ENCODE peak calls at places on chromosomes 1 and 21, in six cellular contexts. One of them, this sample, is unnamed.

GRCh38 chr1:69305621-69306020 is 262.1 kb upstream of the LRRC7 start:
- DNase-seq in HepG2: peak; percentile 2
- DNase-seq in K562: peak; percentile 39
- DNase-seq in H1: no peak
- DNase-seq in SK-N-SH: no peak
- DNase-seq in GM12878: no peak
- DNase-seq in this sample: no peak

GRCh38 chr1:2953688-2954285 is 67.5 kb upstream of the ACTRT2 start:
- DNase-seq in H1: no peak
- DNase-seq in GM12878: no peak
- DNase-seq in SK-N-SH: no peak
- DNase-seq in HepG2: no peak
- DNase-seq in K562: no peak
- DNase-seq in this sample: no peak

GRCh38 chr1:6097824-6098223 is 52.1 kb downstream of the KCNAB2 start:
- DNase-seq in K562: no peak
- DNase-seq in GM12878: no peak
- DNase-seq in H1: no peak
- DNase-seq in HepG2: no peak
- DNase-seq in SK-N-SH: no peak
- DNase-seq in this sample: no peak

GRCh38 chr21:37551406-37552355 is 185.1 kb downstream of the DYRK1A start:
- DNase-seq in H1: no peak
- DNase-seq in K562: no peak
- DNase-seq in GM12878: no peak
- DNase-seq in SK-N-SH: no peak
- DNase-seq in HepG2: peak; percentile 53
- DNase-seq in this sample: no peak

GRCh38 chr1:22018583-22019559 is 17.4 kb downstream of the CELA3A start:
- DNase-seq in GM12878: peak; percentile 80
- DNase-seq in HepG2: no peak
- DNase-seq in SK-N-SH: no peak
- DNase-seq in K562: peak; percentile 86
- DNase-seq in H1: no peak
- DNase-seq in this sample: peak; percentile 89

GRCh38 chr1:92985101-92985500 is 23.8 kb upstream of the DIPK1A start:
- DNase-seq in SK-N-SH: no peak
- DNase-seq in HepG2: no peak
- DNase-seq in H1: no peak
- DNase-seq in K562: no peak
- DNase-seq in GM12878: no peak
- DNase-seq in this sample: no peak

GRCh38 chr21:42038826-42039425 is 28.8 kb upstream of the ZBTB21 start:
- DNase-seq in SK-N-SH: no peak
- DNase-seq in HepG2: no peak
- DNase-seq in GM12878: no peak
- DNase-seq in K562: no peak
- DNase-seq in H1: no peak
- DNase-seq in this sample: no peak

GRCh38 chr1:229155472-229155871 is 115.4 kb upstream of the RAB4A start:
- DNase-seq in H1: no peak
- DNase-seq in K562: no peak
- DNase-seq in GM12878: no peak
- DNase-seq in SK-N-SH: no peak
- DNase-seq in HepG2: no peak
- DNase-seq in this sample: peak; percentile 88

GRCh38 chr1:114330451-114330983 is 176.8 kb upstream of the SYT6 start:
- DNase-seq in SK-N-SH: no peak
- DNase-seq in H1: no peak
- DNase-seq in K562: no peak
- DNase-seq in GM12878: no peak
- DNase-seq in HepG2: no peak
- DNase-seq in this sample: no peak

GRCh38 chr1:113434874-113435175 is 44.5 kb downstream of the MAGI3 start:
- DNase-seq in SK-N-SH: no peak
- DNase-seq in K562: no peak
- DNase-seq in HepG2: no peak
- DNase-seq in H1: no peak
- DNase-seq in GM12878: no peak
- DNase-seq in this sample: no peak

GRCh38 chr1:39671793-39672550 is at the start of gene NT5C1A:
- DNase-seq in SK-N-SH: peak; percentile 89
- DNase-seq in H1: no peak
- DNase-seq in K562: no peak
- DNase-seq in HepG2: no peak
- DNase-seq in GM12878: no peak
- DNase-seq in this sample: no peak

GRCh38 chr21:32772281-32773047 is 909 bp upstream of the PAXBP1 start:
- DNase-seq in H1: no peak
- DNase-seq in HepG2: no peak
- DNase-seq in SK-N-SH: peak; percentile 29
- DNase-seq in GM12878: peak; percentile 9
- DNase-seq in K562: peak; percentile 75
- DNase-seq in this sample: peak; percentile 51

GRCh38 chr1:55061706-55062321 is 22.5 kb downstream of the PCSK9 start:
- DNase-seq in SK-N-SH: no peak
- DNase-seq in HepG2: no peak
- DNase-seq in GM12878: no peak
- DNase-seq in H1: no peak
- DNase-seq in K562: no peak
- DNase-seq in this sample: no peak

GRCh38 chr1:24450321-24450720 is 34.7 kb downstream of the NIPAL3 start:
- DNase-seq in H1: no peak
- DNase-seq in SK-N-SH: no peak
- DNase-seq in HepG2: no peak
- DNase-seq in GM12878: no peak
- DNase-seq in K562: no peak
- DNase-seq in this sample: no peak

GRCh38 chr1:224238212-224238611 is 55.2 kb downstream of the DEGS1 start:
- DNase-seq in K562: no peak
- DNase-seq in GM12878: no peak
- DNase-seq in SK-N-SH: no peak
- DNase-seq in HepG2: no peak
- DNase-seq in H1: no peak
- DNase-seq in this sample: no peak
- H3K27ac ChIP-seq in K562: no peak overlapping the region
- H3K27ac ChIP-seq in GM12878: no peak overlapping the region
- H3K27ac ChIP-seq in SK-N-SH: no peak overlapping the region
- H3K27ac ChIP-seq in HepG2: no peak overlapping the region
- H3K27ac ChIP-seq in H1: no peak overlapping the region
- H3K27ac ChIP-seq in this sample: no peak overlapping the region

DNA sequence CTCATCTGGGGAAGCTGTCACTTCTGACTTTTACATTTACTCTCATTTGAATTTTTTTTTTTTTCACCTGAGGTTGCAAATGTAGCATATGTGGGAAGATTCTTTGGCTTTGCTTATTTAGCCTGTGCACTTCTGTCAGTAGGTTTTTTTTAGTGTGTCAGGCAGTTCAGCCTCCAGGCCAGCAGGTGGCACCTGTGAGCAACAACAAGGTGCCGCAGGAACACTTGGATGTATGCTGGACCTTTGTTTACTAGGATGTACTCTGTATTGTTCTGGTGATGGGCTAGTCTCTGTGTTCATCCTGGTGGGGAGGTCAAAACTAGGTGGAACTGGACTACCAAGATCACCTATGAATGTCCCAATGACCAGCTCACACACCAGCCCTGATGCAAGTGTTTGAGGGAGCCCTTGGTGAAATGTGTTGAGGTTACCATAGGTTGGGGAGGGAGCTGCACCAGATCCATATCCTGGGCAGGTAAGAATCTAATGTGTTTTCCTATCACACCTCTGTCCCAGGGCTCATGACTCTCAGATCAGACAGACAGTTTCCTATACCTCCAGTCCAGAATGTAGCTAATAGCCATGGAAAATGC is 618.2 kb downstream of the BRINP3 start:
- DNase-seq in K562: peak; percentile 35
- DNase-seq in HepG2: peak; percentile 17
- DNase-seq in GM12878: no peak
- DNase-seq in SK-N-SH: peak; percentile 3
- DNase-seq in H1: peak; percentile 29
- DNase-seq in this sample: peak; percentile 17
- TF ChIP-seq GABPA in K562: no peak
- TF ChIP-seq GABPA in HepG2: no peak
- TF ChIP-seq GABPA in GM12878: no peak
- TF ChIP-seq GABPA in SK-N-SH: no peak
- TF ChIP-seq GABPA in H1: no peak
- TF ChIP-seq GABPA in this sample: no peak

GRCh38 chr1:59367269-59368006 is 70.5 kb downstream of the FGGY start:
- DNase-seq in SK-N-SH: no peak
- DNase-seq in GM12878: no peak
- DNase-seq in H1: no peak
- DNase-seq in HepG2: no peak
- DNase-seq in K562: no peak
- DNase-seq in this sample: peak; percentile 73
- H3K27ac ChIP-seq in SK-N-SH: no peak overlapping the region
- H3K27ac ChIP-seq in GM12878: no peak overlapping the region
- H3K27ac ChIP-seq in H1: no peak overlapping the region
- H3K27ac ChIP-seq in HepG2: peak overlapping the region; percentile 50
- H3K27ac ChIP-seq in K562: no peak overlapping the region
- H3K27ac ChIP-seq in this sample: peak overlapping the region; percentile 6

DNA sequence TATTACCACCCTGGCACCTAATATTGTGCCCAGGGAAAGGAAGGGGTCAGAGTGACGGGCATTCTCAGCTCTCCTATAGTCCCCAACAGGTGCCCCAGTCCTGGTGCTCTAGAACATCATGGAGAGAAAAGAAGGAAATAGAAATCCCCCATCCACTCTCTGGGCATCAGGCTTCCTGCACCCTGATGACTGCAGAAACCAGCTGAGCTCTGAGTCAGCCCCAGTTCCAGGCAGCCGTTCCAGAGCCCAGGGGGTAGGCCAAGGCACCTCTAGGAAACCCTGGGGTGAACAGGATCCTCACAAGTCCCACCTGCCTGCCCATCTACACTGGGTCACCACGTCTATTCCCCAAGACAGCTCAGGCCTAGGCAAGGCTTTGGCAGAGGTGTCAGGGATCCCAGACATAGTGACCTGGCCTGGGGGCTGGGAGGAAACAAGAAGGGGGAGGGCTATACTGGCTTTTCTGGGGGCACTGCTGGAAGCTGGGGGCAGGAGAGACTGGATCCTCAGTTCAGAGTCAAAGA is 709 bp downstream of the NECTIN4 start:
- DNase-seq in GM12878: no peak
- DNase-seq in HepG2: no peak
- DNase-seq in H1: no peak
- DNase-seq in SK-N-SH: no peak
- DNase-seq in K562: no peak
- DNase-seq in this sample: no peak
- TF ChIP-seq GABPA in GM12878: no peak
- TF ChIP-seq GABPA in HepG2: no peak
- TF ChIP-seq GABPA in H1: no peak
- TF ChIP-seq GABPA in SK-N-SH: no peak
- TF ChIP-seq GABPA in K562: no peak
- TF ChIP-seq GABPA in this sample: no peak

GRCh38 chr1:87368907-87369306 is 40.2 kb downstream of the LMO4 start:
- DNase-seq in SK-N-SH: no peak
- DNase-seq in H1: no peak
- DNase-seq in GM12878: no peak
- DNase-seq in K562: no peak
- DNase-seq in HepG2: no peak
- DNase-seq in this sample: no peak

GRCh38 chr1:87369736-87370135 is 41.1 kb downstream of the LMO4 start:
- DNase-seq in HepG2: no peak
- DNase-seq in K562: no peak
- DNase-seq in GM12878: no peak
- DNase-seq in SK-N-SH: peak; percentile 64
- DNase-seq in H1: no peak
- DNase-seq in this sample: no peak

GRCh38 chr1:87362834-87363426 is 34.2 kb downstream of the LMO4 start:
- DNase-seq in GM12878: no peak
- DNase-seq in HepG2: no peak
- DNase-seq in H1: no peak
- DNase-seq in K562: no peak
- DNase-seq in SK-N-SH: no peak
- DNase-seq in this sample: no peak

GRCh38 chr1:87370519-87370918 is 41.8 kb downstream of the LMO4 start:
- DNase-seq in HepG2: no peak
- DNase-seq in K562: no peak
- DNase-seq in SK-N-SH: peak; percentile 6
- DNase-seq in GM12878: no peak
- DNase-seq in H1: no peak
- DNase-seq in this sample: no peak

DNA sequence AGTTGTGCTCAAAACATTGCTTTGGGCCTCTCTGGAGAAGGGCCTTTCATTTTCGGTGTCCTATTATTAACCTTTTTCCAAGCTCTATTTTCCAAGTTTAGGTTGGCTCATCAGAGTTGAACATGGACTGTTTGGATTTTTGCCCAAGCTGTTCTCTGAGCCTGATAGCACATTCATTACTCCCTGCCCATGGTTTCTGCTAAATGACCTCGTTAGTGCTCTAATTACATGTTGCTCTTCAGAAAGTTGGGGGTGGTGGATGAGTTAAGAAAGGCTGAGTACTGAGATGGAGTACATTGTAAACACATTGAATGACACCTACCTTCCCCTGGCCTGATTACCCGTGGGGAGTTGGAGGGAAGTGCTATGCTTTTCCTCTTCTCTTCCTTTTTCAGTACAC is 38.9 kb downstream of the LMO4 start:
- DNase-seq in K562: no peak
- DNase-seq in HepG2: no peak
- DNase-seq in H1: no peak
- DNase-seq in GM12878: no peak
- DNase-seq in SK-N-SH: no peak
- DNase-seq in this sample: no peak
- H3K27ac ChIP-seq in K562: no peak overlapping the region
- H3K27ac ChIP-seq in HepG2: no peak overlapping the region
- H3K27ac ChIP-seq in H1: no peak overlapping the region
- H3K27ac ChIP-seq in GM12878: no peak overlapping the region
- H3K27ac ChIP-seq in SK-N-SH: no peak overlapping the region
- H3K27ac ChIP-seq in this sample: no peak overlapping the region

GRCh38 chr1:216815239-216815955 is 92.2 kb upstream of the ESRRG start:
- DNase-seq in H1: no peak
- DNase-seq in GM12878: no peak
- DNase-seq in K562: no peak
- DNase-seq in HepG2: no peak
- DNase-seq in SK-N-SH: no peak
- DNase-seq in this sample: no peak
- TF ChIP-seq GABPA in H1: no peak
- TF ChIP-seq GABPA in GM12878: no peak
- TF ChIP-seq GABPA in K562: no peak
- TF ChIP-seq GABPA in HepG2: no peak
- TF ChIP-seq GABPA in SK-N-SH: no peak
- TF ChIP-seq GABPA in this sample: no peak

GRCh38 chr1:13725714-13726175 is 25.8 kb downstream of the PRDM2 start:
- DNase-seq in SK-N-SH: peak; percentile 26
- DNase-seq in GM12878: no peak
- DNase-seq in HepG2: peak; percentile 20
- DNase-seq in H1: no peak
- DNase-seq in K562: peak; percentile 31
- DNase-seq in this sample: no peak

GRCh38 chr1:13728104-13728503 is 28.1 kb downstream of the PRDM2 start:
- DNase-seq in K562: no peak
- DNase-seq in GM12878: no peak
- DNase-seq in SK-N-SH: no peak
- DNase-seq in HepG2: no peak
- DNase-seq in H1: no peak
- DNase-seq in this sample: no peak

GRCh38 chr1:13723810-13724209 is 23.8 kb downstream of the PRDM2 start:
- DNase-seq in K562: no peak
- DNase-seq in SK-N-SH: no peak
- DNase-seq in H1: no peak
- DNase-seq in GM12878: no peak
- DNase-seq in HepG2: no peak
- DNase-seq in this sample: peak; percentile 87
- H3K27ac ChIP-seq in K562: no peak overlapping the region
- H3K27ac ChIP-seq in SK-N-SH: no peak overlapping the region
- H3K27ac ChIP-seq in H1: no peak overlapping the region
- H3K27ac ChIP-seq in GM12878: no peak overlapping the region
- H3K27ac ChIP-seq in HepG2: no peak overlapping the region
- H3K27ac ChIP-seq in this sample: peak overlapping the region; percentile 86

GRCh38 chr21:45041351-45041805 is 33.0 kb upstream of the ADARB1 start:
- DNase-seq in H1: no peak
- DNase-seq in SK-N-SH: no peak
- DNase-seq in K562: no peak
- DNase-seq in GM12878: no peak
- DNase-seq in HepG2: no peak
- DNase-seq in this sample: peak; percentile 69
- TF ChIP-seq GABPA in H1: no peak
- TF ChIP-seq GABPA in SK-N-SH: no peak
- TF ChIP-seq GABPA in K562: no peak
- TF ChIP-seq GABPA in GM12878: no peak
- TF ChIP-seq GABPA in HepG2: no peak
- TF ChIP-seq GABPA in this sample: no peak